ENCODE peak calls at places on chromosomes 5 and 9, in six cellular contexts. M is EH, U is COR-L47, G is T follicular helper cell, S is thyroid gland, L is GM12891. Z is an unnamed sample.

GRCh38 chr9:33623658-33624586 is 99.9 kb downstream of the ANKRD18B start:
- DNase-seq in M (peak; percentile 74), U (peak; percentile 89), G (peak; percentile 48), S (peak; percentile 62), L (peak; percentile 57), Z (peak; percentile 75)

GRCh38 chr9:125538092-125538473 is 168.9 kb downstream of the MAPKAP1 start:
- DNase-seq in M (peak; percentile 92), U (peak; percentile 71), G (no peak), S (peak; percentile 77), L (no peak), Z (peak; percentile 89)

GRCh38 chr5:76204713-76205112 is 121.5 kb downstream of the SV2C start:
- DNase-seq in M (no peak), U (no peak), G (no peak), S (peak; percentile 41), L (no peak), Z (no peak)

GRCh38 chr9:70602364-70603019 is 188.0 kb upstream of the KLF9 start:
- DNase-seq in M (peak; percentile 93), U (peak; percentile 59), G (peak; percentile 3), S (peak; percentile 69), L (peak; percentile 7), Z (peak; percentile 87)

GRCh38 chr5:8981016-8981415 is 564.9 kb downstream of the SEMA5A start:
- DNase-seq in M (peak; percentile 12), U (no peak), G (no peak), S (no peak), L (no peak), Z (peak; percentile 4)

GRCh38 chr5:154467655-154468354 is 10.2 kb downstream of the HAND1 start:
- DNase-seq in M (peak; percentile 67), U (peak; percentile 55), G (peak; percentile 60), S (peak; percentile 84), L (peak; percentile 82), Z (peak; percentile 62)

GRCh38 chr5:175254155-175254554 is 189.8 kb downstream of the DRD1 start:
- DNase-seq in M (peak; percentile 82), U (no peak), G (no peak), S (no peak), L (no peak), Z (peak; percentile 31)

GRCh38 chr5:150612405-150612804 is 28.1 kb upstream of the SYNPO start:
- DNase-seq in M (no peak), U (no peak), G (no peak), S (no peak), L (no peak), Z (no peak)

GRCh38 chr9:137000177-137000930 is 4.0 kb upstream of the CLIC3 start:
- DNase-seq in M (peak; percentile 86), U (no peak), G (no peak), S (no peak), L (peak; percentile 74), Z (peak; percentile 73)

GRCh38 chr5:159923008-159923407 is 6.7 kb downstream of the ADRA1B start:
- DNase-seq in M (no peak), U (no peak), G (no peak), S (no peak), L (no peak), Z (no peak)

GRCh38 chr9:126326228-126327015 is at the start of gene MVB12B:
- DNase-seq in M (peak; percentile 47), U (peak; percentile 27), G (peak; percentile 33), S (peak; percentile 46), L (peak; percentile 67), Z (peak; percentile 31)

GRCh38 chr9:14198544-14199510 is 115.1 kb downstream of the NFIB start:
- DNase-seq in M (no peak), U (peak; percentile 61), G (no peak), S (peak; percentile 83), L (no peak), Z (peak; percentile 9)

GRCh38 chr5:146290318-146290717 is 48.3 kb upstream of the POU4F3 start:
- DNase-seq in M (peak; percentile 19), U (no peak), G (no peak), S (no peak), L (no peak), Z (no peak)

GRCh38 chr5:176899296-176899891 is at the start of gene HK3:
- DNase-seq in M (no peak), U (no peak), G (no peak), S (no peak), L (no peak), Z (no peak)

GRCh38 chr9:95264954-95265615 is 52.4 kb downstream of the FANCC start:
- DNase-seq in M (peak; percentile 46), U (no peak), G (no peak), S (no peak), L (no peak), Z (peak; percentile 41)

GRCh38 chr5:113678924-113679575 is 165.6 kb downstream of the YTHDC2 start:
- DNase-seq in M (peak; percentile 55), U (peak; percentile 34), G (no peak), S (peak; percentile 32), L (peak; percentile 9), Z (peak; percentile 46)

GRCh38 chr5:132087176-132087575 is 13.6 kb downstream of the CSF2 start:
- DNase-seq in M (no peak), U (no peak), G (no peak), S (no peak), L (no peak), Z (no peak)

GRCh38 chr9:111622626-111623025 is 8.5 kb upstream of the DNAJC25 start:
- DNase-seq in M (peak; percentile 89), U (no peak), G (no peak), S (peak; percentile 85), L (no peak), Z (peak; percentile 89)

GRCh38 chr9:6944093-6944551 is 186.3 kb downstream of the KDM4C start:
- DNase-seq in M (peak; percentile 79), U (peak; percentile 55), G (no peak), S (no peak), L (no peak), Z (peak; percentile 73)

GRCh38 chr9:110932883-110933282 is 105.4 kb downstream of the LPAR1 start:
- DNase-seq in M (peak; percentile 87), U (no peak), G (no peak), S (no peak), L (no peak), Z (peak; percentile 53)

GRCh38 chr9:75667155-75667554 is 223.3 kb upstream of the PCSK5 start:
- DNase-seq in M (no peak), U (no peak), G (no peak), S (no peak), L (no peak), Z (no peak)

GRCh38 chr5:98414938-98415337 is 358.5 kb upstream of the RGMB start:
- DNase-seq in M (peak; percentile 99), U (no peak), G (no peak), S (no peak), L (no peak), Z (peak; percentile 98)

GRCh38 chr5:40184-40583 is 51.8 kb upstream of the PLEKHG4B start:
- DNase-seq in M (no peak), U (no peak), G (no peak), S (no peak), L (no peak), Z (no peak)

GRCh38 chr5:3119435-3119834 is 368.0 kb upstream of the IRX2 start:
- DNase-seq in M (no peak), U (no peak), G (no peak), S (no peak), L (no peak), Z (no peak)

GRCh38 chr5:176796970-176797369 is 13.4 kb upstream of the UNC5A start:
- DNase-seq in M (no peak), U (no peak), G (no peak), S (no peak), L (no peak), Z (no peak)

GRCh38 chr5:20113031-20113685 is 125.2 kb upstream of the CDH18 start:
- DNase-seq in M (no peak), U (peak; percentile 4), G (no peak), S (no peak), L (no peak), Z (peak; percentile 24)

GRCh38 chr9:113737414-113738271 is 138.5 kb upstream of the ZNF618 start:
- DNase-seq in M (peak; percentile 53), U (peak; percentile 52), G (no peak), S (peak; percentile 59), L (peak; percentile 12), Z (peak; percentile 57)

GRCh38 chr9:69758001-69758730 is 1.6 kb downstream of the PTAR1 start:
- DNase-seq in M (peak; percentile 64), U (peak; percentile 39), G (no peak), S (no peak), L (no peak), Z (peak; percentile 25)

GRCh38 chr9:120689860-120690259 is 24.4 kb downstream of the MEGF9 start:
- DNase-seq in M (peak; percentile 25), U (peak; percentile 72), G (no peak), S (no peak), L (no peak), Z (no peak)

GRCh38 chr5:73447234-73448071 is 1.1 kb downstream of the FOXD1 start:
- DNase-seq in M (peak; percentile 74), U (peak; percentile 67), G (no peak), S (no peak), L (no peak), Z (peak; percentile 69)

GRCh38 chr9:19229725-19230355 is 653 bp upstream of the DENND4C start:
- DNase-seq in M (no peak), U (peak; percentile 64), G (no peak), S (peak; percentile 59), L (peak; percentile 61), Z (peak; percentile 67)

GRCh38 chr5:73418244-73418691 is 30.3 kb downstream of the FOXD1 start:
- DNase-seq in M (no peak), U (no peak), G (no peak), S (no peak), L (no peak), Z (no peak)

GRCh38 chr5:143102414-143102813 is 301.1 kb downstream of the NR3C1 start:
- DNase-seq in M (no peak), U (no peak), G (no peak), S (peak; percentile 5), L (no peak), Z (no peak)

GRCh38 chr5:157665467-157666085 is 5.8 kb upstream of the C5orf52 start:
- DNase-seq in M (peak; percentile 87), U (no peak), G (no peak), S (no peak), L (no peak), Z (peak; percentile 78)

GRCh38 chr5:160434022-160434531 is 12.4 kb downstream of the PTTG1 start:
- DNase-seq in M (no peak), U (peak; percentile 74), G (no peak), S (peak; percentile 98), L (no peak), Z (no peak)

Z was measured in EL.